ENCODE peak calls at places on chromosomes 7 and 10, in eight cellular contexts. F is fibroblast of lung, C is HepG2, E is heart right ventricle, S is tibial artery, N is transverse colon, M is GM12878, X is psoas muscle. Y is an unnamed sample. For H3K4me1, the result is how much of the 10 kb centered on the place peaks cover.

GRCh38 chr7:92843034-92843760 is 6.8 kb upstream of the CDK6 start:
- DNase-seq in X (no peak), M (no peak), F (peak), N (no peak), S (no peak), E (no peak), C (no peak), Y (peak)

GRCh38 chr10:15842493-15843169 is 17.7 kb downstream of the MINDY3 start:
- DNase-seq in X (no peak), F (no peak), S (no peak), C (no peak), E (no peak), M (no peak), N (no peak), Y (no peak)

GRCh38 chr10:91088300-91089140 is 131.9 kb upstream of the PCGF5 start:
- DNase-seq in N (no peak), C (peak), M (no peak), F (peak), S (no peak), E (no peak), X (no peak), Y (no peak)

GRCh38 chr7:5437987-5438386 is 14.4 kb upstream of the TNRC18 start:
- DNase-seq in S (no peak), F (no peak), C (no peak), X (no peak), M (no peak), E (peak), N (no peak), Y (peak)

GRCh38 chr7:21945374-21946227 is at the start of gene CDCA7L:
- DNase-seq in S (peak), X (peak), F (peak), C (no peak), M (peak), E (peak), N (peak), Y (peak)

GRCh38 chr7:2444476-2444875 is 31.7 kb downstream of the GRIFIN start:
- DNase-seq in E (no peak), N (no peak), X (peak), F (peak), M (no peak), C (no peak), S (peak), Y (peak)

GRCh38 chr7:121572615-121573014 is 176.5 kb upstream of the FAM3C start:
- DNase-seq in M (no peak), S (no peak), C (no peak), E (no peak), X (no peak), F (no peak), N (no peak), Y (no peak)

GRCh38 chr7:51141451-51141971 is 175.1 kb downstream of the COBL start:
- DNase-seq in C (no peak), E (no peak), M (no peak), S (no peak), X (no peak), F (peak), N (no peak), Y (peak)

GRCh38 chr7:1432411-1433082 is 26.7 kb downstream of the MICALL2 start:
- DNase-seq in N (peak), C (peak), X (peak), E (peak), M (no peak), F (peak), S (peak), Y (peak)

GRCh38 chr10:85995791-85996190 is 370.8 kb downstream of the GRID1 start:
- DNase-seq in F (peak), S (no peak), E (no peak), M (peak), N (no peak), C (peak), X (no peak), Y (no peak)

GRCh38 chr10:17166699-17167098 is 34.8 kb downstream of the TRDMT1 start:
- DNase-seq in S (no peak), E (no peak), C (no peak), M (no peak), N (no peak), X (no peak), F (no peak), Y (no peak)

GRCh38 chr7:135100856-135101255 is 47.0 kb upstream of the TMEM140 start:
- DNase-seq in M (no peak), N (no peak), C (no peak), X (no peak), F (peak), S (no peak), E (no peak), Y (no peak)

GRCh38 chr10:49115015-49115795 is at the start of gene VSTM4:
- DNase-seq in X (peak), N (no peak), S (peak), E (peak), M (no peak), F (peak), C (no peak), Y (peak)

GRCh38 chr10:48494073-48494472 is 110.8 kb downstream of the ARHGAP22 start:
- DNase-seq in M (no peak), N (no peak), E (no peak), F (no peak), X (no peak), S (peak), C (no peak), Y (no peak)

GRCh38 chr7:80770675-80771081 is 132.2 kb downstream of the CD36 start:
- DNase-seq in C (no peak), X (no peak), F (peak), N (no peak), M (peak), E (no peak), S (no peak), Y (no peak)

GRCh38 chr7:128431221-128431620 is 21.4 kb upstream of the IMPDH1 start:
- DNase-seq in C (no peak), N (no peak), M (no peak), S (no peak), X (no peak), F (no peak), E (no peak), Y (peak)

GRCh38 chr7:38492010-38492409 is 139.2 kb downstream of the AMPH start:
- DNase-seq in S (no peak), M (no peak), N (no peak), C (no peak), X (no peak), E (no peak), F (no peak), Y (no peak)

GRCh38 chr7:154202002-154202401 is 149.8 kb downstream of the DPP6 start:
- DNase-seq in M (no peak), X (no peak), E (no peak), F (no peak), S (no peak), C (no peak), N (no peak), Y (no peak)

GRCh38 chr10:6136215-6137201 is 47.7 kb downstream of the RBM17 start:
- DNase-seq in M (peak), F (peak), E (no peak), C (no peak), N (no peak), X (no peak), S (no peak), Y (peak)

GRCh38 chr7:149284343-149284742 is 22.3 kb downstream of the ZNF783 start:
- DNase-seq in M (no peak), N (peak), E (no peak), F (no peak), X (no peak), S (no peak), C (no peak), Y (peak)

GRCh38 chr10:45551387-45551786 is 121.2 kb downstream of the ZFAND4 start:
- DNase-seq in C (no peak), M (no peak), F (no peak), E (no peak), N (no peak), S (no peak), X (no peak), Y (no peak)

GRCh38 chr7:5282464-5283316 is at the start of gene SLC29A4:
- DNase-seq in E (peak), C (no peak), M (no peak), S (no peak), N (peak), F (no peak), X (peak), Y (peak)

GRCh38 chr7:73770860-73771665 is 993 bp upstream of the CLDN3 start:
- DNase-seq in S (no peak), M (no peak), E (no peak), X (no peak), F (no peak), N (no peak), C (no peak), Y (peak)

GRCh38 chr7:66629222-66629658 is 559 bp downstream of the KCTD7 start:
- DNase-seq in S (peak), E (no peak), N (peak), F (no peak), M (no peak), C (no peak), X (no peak), Y (no peak)

GRCh38 chr10:59362991-59363390 is 642 bp upstream of the FAM13C start:
- DNase-seq in E (peak), N (peak), C (no peak), X (peak), S (peak), F (peak), M (no peak), Y (peak)

DNA sequence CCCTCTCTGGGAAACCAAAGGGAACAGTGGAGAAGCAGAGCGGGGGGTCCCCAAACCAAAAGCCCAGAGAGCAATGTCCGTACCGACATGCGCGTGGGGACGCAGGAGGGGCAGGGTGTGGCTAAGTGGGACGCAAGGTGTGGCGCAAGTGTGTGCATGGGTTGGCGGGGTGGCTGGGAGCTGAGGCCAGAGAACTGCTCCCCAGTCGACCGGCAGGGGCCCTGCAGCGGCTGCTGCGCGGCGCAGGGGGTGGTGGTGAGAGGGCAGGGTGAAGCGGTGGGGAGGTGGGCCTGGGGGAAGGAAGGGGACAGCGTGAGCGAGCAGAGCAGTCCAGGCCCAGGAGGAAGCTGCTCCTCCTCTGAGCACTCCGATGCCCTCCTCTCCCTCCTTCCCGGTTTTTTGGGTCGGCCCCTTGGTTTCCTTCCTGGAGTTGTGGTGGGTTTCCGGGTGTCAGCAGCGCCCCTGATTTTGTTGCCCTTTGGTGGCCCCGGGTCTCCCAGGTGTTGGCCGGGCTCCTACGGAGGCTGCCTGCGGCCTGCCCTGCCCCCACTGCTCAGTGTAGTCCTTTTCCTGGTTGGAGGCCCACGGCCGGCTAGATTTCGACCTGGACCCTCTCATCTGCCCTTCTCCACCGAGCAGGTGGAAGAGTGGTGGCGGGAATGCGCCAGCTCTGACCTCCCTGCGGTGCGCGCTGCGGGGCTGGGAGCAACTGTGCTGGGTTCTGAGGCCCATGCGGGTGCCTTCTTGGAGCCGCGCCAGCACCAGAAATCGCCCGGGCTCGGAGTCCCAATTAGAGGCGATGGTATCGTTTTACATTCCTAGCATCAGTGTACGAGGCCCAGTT is 40.5 kb upstream of the COMTD1 start:
- DNase-seq in M (no peak), C (no peak), X (no peak), E (peak), N (no peak), S (no peak), F (no peak), Y (no peak)
- H3K4me3 ChIP-seq in M (no peak), C (no peak), X (peak), E (peak), N (peak), S (no peak), F (no peak), Y (no peak)

GRCh38 chr7:77570330-77571011 is 33.4 kb downstream of the PTPN12 start:
- DNase-seq in E (no peak), S (no peak), X (no peak), C (peak), F (peak), M (no peak), N (no peak), Y (peak)
- H3K4me1 ChIP-seq in E (under half), S (under half), X (under half), C (under half), F (under half), M (under half), N (under half), Y (under half)

GRCh38 chr7:101803203-101804086 is 14.0 kb upstream of the CUX1 start:
- DNase-seq in S (no peak), M (no peak), C (peak), X (no peak), N (no peak), F (no peak), E (no peak), Y (no peak)
- H3K4me3 ChIP-seq in S (no peak), M (no peak), C (no peak), X (no peak), N (no peak), F (no peak), E (no peak), Y (no peak)

GRCh38 chr7:37341033-37341630 is 107.5 kb downstream of the ELMO1 start:
- DNase-seq in N (no peak), S (no peak), X (no peak), M (peak), E (no peak), F (no peak), C (no peak), Y (no peak)

GRCh38 chr7:37346761-37347160 is 101.9 kb downstream of the ELMO1 start:
- DNase-seq in M (no peak), S (no peak), C (no peak), N (no peak), F (no peak), X (no peak), E (no peak), Y (no peak)

GRCh38 chr7:37344886-37345579 is 103.6 kb downstream of the ELMO1 start:
- DNase-seq in S (no peak), C (no peak), N (no peak), X (no peak), F (no peak), E (no peak), M (peak), Y (no peak)

GRCh38 chr7:37342170-37342569 is 106.5 kb downstream of the ELMO1 start:
- DNase-seq in M (no peak), N (no peak), X (no peak), F (no peak), S (no peak), E (no peak), C (no peak), Y (no peak)

DNA sequence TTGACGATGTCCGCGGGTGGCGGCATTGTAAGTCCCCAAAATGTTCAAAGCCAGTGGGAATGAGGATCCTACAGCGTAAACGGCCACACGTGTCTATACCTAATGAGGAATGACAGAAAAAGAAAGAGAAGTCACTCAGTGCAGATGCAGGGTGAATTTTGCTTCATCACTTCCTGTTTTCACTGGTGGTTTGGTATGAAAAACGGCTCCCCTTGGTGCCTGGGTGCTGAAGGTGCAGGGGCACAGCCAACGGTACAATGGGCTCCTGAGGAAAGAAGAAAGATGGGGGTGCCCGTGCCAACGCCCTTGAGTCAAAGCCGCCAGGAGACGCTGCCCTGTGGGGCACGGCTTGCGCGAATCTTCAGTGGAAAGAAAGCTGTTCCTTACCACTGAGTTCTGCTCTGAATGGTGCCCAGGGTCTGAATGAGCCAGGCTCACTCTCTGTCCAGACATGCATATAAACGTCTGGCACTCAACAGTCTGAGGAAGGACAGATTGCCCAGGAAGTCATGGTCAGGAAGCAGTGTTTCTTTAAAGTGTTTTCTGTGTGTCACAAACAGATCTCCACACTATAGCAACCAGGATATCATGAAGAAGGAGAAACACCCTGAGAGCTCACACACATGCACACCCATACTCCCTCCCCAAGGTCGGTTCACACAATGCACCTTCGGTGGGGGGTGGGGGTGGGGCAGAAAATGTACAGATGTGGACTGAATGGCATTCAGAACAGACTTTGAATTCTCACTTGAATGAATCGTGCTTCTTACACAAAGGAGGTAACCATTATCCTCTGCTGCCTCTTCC is 105.8 kb downstream of the ELMO1 start:
- DNase-seq in F (no peak), N (peak), E (no peak), M (peak), C (no peak), X (no peak), S (no peak), Y (no peak)
- H3K4me1 ChIP-seq in F (under half), N (under half), E (under half), M (under half), C (under half), X (under half), S (under half), Y (under half)

DNA sequence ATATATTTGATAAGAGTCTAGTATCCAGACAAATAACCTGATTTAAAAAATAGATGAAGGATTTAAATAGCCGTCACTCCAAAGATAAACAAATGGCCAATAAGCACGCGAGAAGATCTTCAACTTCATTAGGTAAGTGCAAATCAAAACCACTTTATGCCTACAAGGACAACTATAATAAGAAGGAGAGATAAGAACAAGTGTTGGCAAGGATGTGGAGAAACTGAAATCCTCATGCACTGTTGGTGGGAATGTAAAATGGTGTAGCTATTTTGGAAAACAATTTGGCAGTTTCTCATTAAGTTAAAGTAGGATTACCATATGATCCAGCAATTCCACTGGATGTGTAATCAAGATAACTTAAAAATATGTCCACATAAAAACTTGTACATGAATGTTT is 64.2 kb downstream of the CXCL12 start:
- DNase-seq in C (no peak), M (no peak), F (no peak), E (no peak), X (no peak), S (no peak), N (no peak), Y (no peak)
- H3K4me3 ChIP-seq in C (no peak), M (no peak), F (no peak), E (no peak), X (no peak), S (no peak), N (no peak), Y (no peak)

GRCh38 chr10:80187465-80188409 is 17.6 kb downstream of the ANXA11 start:
- DNase-seq in S (no peak), C (peak), M (peak), N (peak), F (no peak), X (peak), E (no peak), Y (no peak)

GRCh38 chr10:80184291-80184690 is 21.0 kb downstream of the ANXA11 start:
- DNase-seq in S (no peak), N (no peak), F (no peak), C (no peak), X (no peak), M (no peak), E (no peak), Y (no peak)

GRCh38 chr10:80187060-80187459 is 18.3 kb downstream of the ANXA11 start:
- DNase-seq in E (no peak), M (no peak), N (no peak), S (no peak), F (no peak), X (no peak), C (no peak), Y (no peak)

GRCh38 chr10:80186364-80187012 is 18.8 kb downstream of the ANXA11 start:
- DNase-seq in E (peak), M (no peak), N (no peak), F (no peak), C (no peak), S (peak), X (peak), Y (no peak)

DNA sequence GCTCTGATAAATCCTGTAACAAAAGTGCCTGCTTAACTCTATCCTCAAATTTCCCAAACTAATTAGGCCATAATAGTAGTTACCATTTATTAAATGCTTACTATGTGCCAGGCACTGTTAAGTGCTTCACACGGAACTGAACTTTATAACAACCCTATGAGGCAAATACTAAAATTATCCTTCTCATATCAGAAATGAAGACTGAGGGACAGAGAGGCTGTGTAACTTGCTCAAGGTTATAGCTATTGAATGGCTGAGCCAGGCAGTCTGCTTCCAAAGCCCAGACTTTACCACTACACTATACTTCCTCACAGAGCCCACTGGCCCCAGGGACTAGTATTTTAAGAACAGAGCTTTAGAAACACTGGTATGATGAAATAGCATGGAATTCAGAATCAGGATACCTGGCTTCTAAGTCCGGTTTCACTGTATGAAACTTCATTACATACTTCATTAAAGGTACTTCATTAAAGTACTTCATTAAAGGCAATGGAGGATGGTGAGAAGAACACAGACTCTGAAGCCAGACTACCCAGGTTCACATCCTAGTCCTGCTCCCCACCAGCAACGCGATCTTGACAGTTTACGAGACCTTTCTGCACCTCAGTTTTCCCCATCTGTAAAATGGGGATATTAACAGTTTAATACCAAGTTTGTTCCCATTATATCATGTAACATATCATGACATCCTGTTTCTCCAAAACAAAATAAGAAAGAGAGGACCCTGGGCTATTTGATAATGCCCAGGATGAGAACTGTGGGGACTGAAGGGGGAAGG is 19.6 kb downstream of the ANXA11 start:
- DNase-seq in X (no peak), S (no peak), F (no peak), N (no peak), M (no peak), C (no peak), E (no peak), Y (no peak)
- H3K4me1 ChIP-seq in X (half or more), S (half or more), F (under half), N (half or more), M (under half), C (under half), E (half or more), Y (under half)

DNA sequence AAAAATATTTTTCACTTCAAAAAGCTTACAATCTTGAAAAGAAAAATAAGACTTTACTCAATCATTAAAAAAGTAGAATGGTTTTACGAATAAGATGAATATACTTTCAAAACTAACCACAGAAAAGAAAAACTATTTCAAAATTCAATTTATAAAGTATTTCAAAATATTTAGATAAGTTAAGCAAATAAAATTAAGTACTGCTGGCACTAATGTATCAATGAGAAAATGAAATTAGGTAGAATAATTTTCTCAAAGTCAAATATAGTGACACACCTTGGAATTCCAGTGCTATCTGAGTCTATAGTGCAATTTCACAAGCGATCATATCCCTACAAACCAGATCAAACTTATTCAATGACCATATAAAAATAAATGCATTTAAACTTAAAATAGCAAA is 109.8 kb upstream of the SEMA3A start:
- DNase-seq in X (no peak), S (no peak), C (no peak), M (no peak), F (no peak), E (no peak), N (no peak), Y (no peak)
- H3K4me3 ChIP-seq in X (no peak), S (no peak), C (no peak), M (no peak), F (no peak), E (no peak), N (no peak), Y (no peak)

Y was measured in osteoblast.